ENCODE peak calls at places on chromosome 18, in six cellular contexts. C is A549, N is uterus, P is stomach, E is ovary, Z is heart left ventricle. D is an unnamed sample.

GRCh38 chr18:10400534-10400933 is 53.9 kb upstream of the APCDD1 start:
- DNase-seq in C (no peak), E (no peak), P (no peak), Z (no peak), N (no peak), D (no peak)

GRCh38 chr18:12255626-12256026 is 1.5 kb downstream of the CIDEA start:
- DNase-seq in Z (no peak), N (no peak), E (no peak), P (no peak), C (no peak), D (no peak)

GRCh38 chr18:62784338-62784965 is 69.1 kb downstream of the PHLPP1 start:
- DNase-seq in Z (no peak), C (no peak), P (no peak), N (no peak), E (no peak), D (no peak)

GRCh38 chr18:9715974-9716373 is 7.9 kb downstream of the RAB31 start:
- DNase-seq in Z (no peak), N (no peak), P (no peak), E (no peak), C (no peak), D (no peak)

GRCh38 chr18:12403601-12404506 is 3.9 kb upstream of the PRELID3A start:
- DNase-seq in N (no peak), Z (no peak), E (no peak), P (no peak), C (peak), D (no peak)

GRCh38 chr18:48671561-48671945 is 132.7 kb downstream of the CTIF start:
- DNase-seq in N (no peak), Z (no peak), P (no peak), E (no peak), C (no peak), D (no peak)

GRCh38 chr18:46411862-46412690 is 244.9 kb downstream of the LOXHD1 start:
- DNase-seq in P (no peak), C (no peak), E (peak), Z (peak), N (no peak), D (no peak)

GRCh38 chr18:47604041-47604440 is 326.4 kb downstream of the SMAD2 start:
- DNase-seq in C (no peak), E (no peak), N (no peak), P (no peak), Z (no peak), D (no peak)

GRCh38 chr18:13120967-13121586 is 97.5 kb upstream of the LDLRAD4 start:
- DNase-seq in P (no peak), Z (no peak), E (peak), N (no peak), C (no peak), D (no peak)

GRCh38 chr18:62634991-62635630 is 80.2 kb upstream of the PHLPP1 start:
- DNase-seq in Z (no peak), N (no peak), C (no peak), P (no peak), E (no peak), D (no peak)

GRCh38 chr18:48656176-48656575 is 117.3 kb downstream of the CTIF start:
- DNase-seq in E (no peak), Z (no peak), C (no peak), P (no peak), N (no peak), D (no peak)

GRCh38 chr18:12726774-12727550 is 24.1 kb downstream of the PSMG2 start:
- DNase-seq in N (peak), P (peak), E (peak), C (peak), Z (no peak), D (no peak)

DNA sequence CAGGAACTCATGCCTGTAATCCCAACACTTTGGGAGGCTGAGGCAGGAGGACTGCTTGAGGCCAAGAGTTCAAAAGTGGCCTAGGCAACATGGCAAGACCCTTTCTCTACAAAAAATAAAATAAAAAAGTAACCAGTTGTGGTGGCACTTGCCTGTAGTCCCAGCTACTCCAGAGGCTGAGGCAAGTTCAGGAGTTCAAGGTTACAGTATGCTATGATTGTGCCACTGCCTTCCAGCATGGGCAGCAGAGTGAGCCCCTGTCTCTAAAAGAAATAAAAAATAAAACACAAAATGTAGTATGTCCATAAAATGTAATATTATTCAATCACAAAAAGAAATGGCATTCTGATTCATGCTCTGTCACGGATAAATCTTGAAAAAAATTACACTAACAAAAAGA is 11.9 kb downstream of the INO80C start:
- DNase-seq in Z (no peak), N (no peak), E (no peak), C (no peak), P (no peak), D (no peak)
- H3K4me3 ChIP-seq in Z (no peak), N (no peak), E (no peak), C (no peak), P (no peak), D (no peak)

GRCh38 chr18:23437357-23438045 is 15.6 kb upstream of the RIOK3 start:
- DNase-seq in E (peak), Z (peak), C (peak), N (peak), P (peak), D (peak)
- TF ChIP-seq POLR2A in E (no peak), Z (no peak), C (peak), N (no peak), P (no peak), D (no peak)

GRCh38 chr18:35038029-35038428 is 3.2 kb upstream of the MAPRE2 start:
- DNase-seq in Z (no peak), C (no peak), N (no peak), P (no peak), E (no peak), D (no peak)
- H3K27ac ChIP-seq in Z (no peak), C (no peak), N (no peak), P (no peak), E (no peak), D (peak)

DNA sequence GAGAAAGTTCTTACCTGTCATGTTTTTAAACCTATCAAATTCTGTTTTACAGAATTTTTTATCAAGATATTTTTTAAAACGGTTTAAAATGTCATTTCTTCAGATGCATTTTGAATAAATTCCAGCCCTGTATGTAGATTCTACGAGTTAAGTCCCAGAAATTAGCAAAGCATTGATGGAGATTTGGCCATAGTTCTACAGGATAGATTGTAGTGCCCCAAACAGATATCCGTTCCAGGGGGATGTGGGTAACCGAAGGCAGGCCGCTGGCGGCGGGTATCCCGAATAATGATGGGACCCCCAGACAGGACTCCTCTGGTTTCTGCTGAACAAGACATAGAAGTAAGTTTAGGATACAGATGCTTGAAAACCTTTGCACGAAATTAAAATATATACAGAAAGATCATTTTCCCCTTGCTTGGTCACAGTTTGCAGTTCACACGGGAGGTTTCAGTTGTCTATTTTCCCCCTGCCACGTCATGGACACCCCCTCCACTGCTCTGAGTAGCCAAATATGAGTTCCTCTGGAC is 755 bp downstream of the NOL4 start:
- DNase-seq in C (no peak), E (no peak), P (no peak), N (no peak), Z (no peak), D (no peak)
- H3K4me3 ChIP-seq in C (no peak), E (no peak), P (peak), N (no peak), Z (peak), D (no peak)

DNA sequence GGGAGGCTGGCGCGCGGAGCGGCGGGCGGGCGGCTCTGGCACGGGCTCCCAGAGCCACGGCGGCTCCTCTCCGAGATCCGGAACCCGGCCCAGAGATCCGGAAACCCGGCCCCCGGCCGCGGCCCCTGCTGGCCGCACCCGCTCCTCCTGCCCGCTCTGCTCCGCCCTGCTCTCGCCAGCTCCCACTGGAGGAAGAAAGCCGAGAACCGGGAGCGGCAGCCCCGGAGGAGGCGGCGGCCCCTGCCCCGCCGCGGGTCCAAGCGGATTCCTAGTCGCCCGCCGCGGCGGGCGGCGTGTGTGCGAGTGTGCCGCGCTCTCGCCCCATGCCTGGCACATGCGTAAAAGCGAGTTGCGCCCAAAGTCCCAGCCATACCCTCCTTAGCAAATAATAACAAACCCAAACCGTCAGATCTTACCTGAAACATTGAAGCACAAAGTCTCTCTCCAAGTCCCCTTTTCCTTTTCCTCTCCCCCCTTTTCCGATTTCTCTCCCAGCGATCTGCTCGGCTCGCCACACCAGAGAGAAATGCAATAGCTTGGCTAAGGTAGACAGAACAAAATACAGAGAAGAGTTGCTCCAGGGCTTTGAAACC is 108.7 kb upstream of the KCTD1 start:
- DNase-seq in E (peak), P (peak), C (peak), Z (peak), N (peak), D (peak)
- TF ChIP-seq POLR2A in E (no peak), P (no peak), C (peak), Z (no peak), N (peak), D (no peak)

GRCh38 chr18:28176933-28177827 is at the start of gene CDH2:
- DNase-seq in P (peak), C (peak), N (peak), E (peak), Z (peak), D (peak)

GRCh38 chr18:28174181-28174906 is 2.6 kb downstream of the CDH2 start:
- DNase-seq in P (no peak), N (no peak), C (no peak), E (no peak), Z (no peak), D (no peak)

GRCh38 chr18:28176674-28176932 is 327 bp downstream of the CDH2 start:
- DNase-seq in N (no peak), C (no peak), P (no peak), E (no peak), Z (no peak), D (no peak)

GRCh38 chr18:28175047-28175929 is 1.6 kb downstream of the CDH2 start:
- DNase-seq in E (no peak), Z (peak), N (no peak), P (peak), C (peak), D (no peak)

DNA sequence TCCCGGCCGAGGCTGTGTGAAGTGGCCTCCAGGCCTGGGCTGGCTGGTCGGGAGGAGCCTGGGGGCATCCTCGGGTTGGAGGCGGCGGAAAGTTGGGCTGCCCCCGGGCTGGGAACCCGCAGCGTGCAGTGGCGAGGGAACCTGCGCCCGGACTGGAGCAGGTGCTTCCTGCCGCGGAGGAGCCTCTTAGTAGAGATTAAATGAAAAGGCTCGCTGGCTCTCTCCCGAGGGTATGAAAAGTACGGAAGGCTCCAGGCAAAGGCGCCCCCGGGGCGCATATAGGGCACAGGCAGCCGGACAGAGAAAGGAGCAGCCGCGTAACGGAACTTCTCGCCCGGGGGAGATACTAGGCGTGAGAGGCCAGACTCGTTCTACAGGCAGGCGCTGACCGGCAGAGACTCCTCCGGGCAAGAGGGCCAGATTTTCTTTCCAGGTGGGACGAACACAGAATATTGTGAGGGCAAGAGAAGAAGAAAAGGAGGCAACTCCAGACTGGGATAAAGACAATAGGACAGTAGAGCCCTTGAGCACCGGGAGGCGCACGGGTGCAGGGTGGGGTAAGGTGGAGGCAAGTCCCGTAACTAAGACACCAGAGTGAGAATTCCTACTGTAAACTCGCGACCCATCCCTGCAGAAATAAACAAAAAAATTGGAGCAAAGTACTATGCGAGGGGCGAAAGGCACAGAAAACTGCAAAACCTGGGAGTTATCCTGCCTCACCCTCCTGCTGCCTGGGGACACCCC is 828 bp downstream of the CDH2 start:
- DNase-seq in N (no peak), P (no peak), Z (peak), C (peak), E (no peak), D (no peak)
- H3K27ac ChIP-seq in N (no peak), P (peak), Z (peak), C (peak), E (no peak), D (no peak)

D was measured in Peyer's patch.